ENCODE peak calls at places on chromosomes 11 and 22, in ten cellular contexts. D is tibial nerve, M is adrenal gland, O is IMR-90, V is brain microvascular endothelial cell, S is HepG2, W is HCT116, Z is left lung, G is ovary, A is kidney. E is an unnamed sample.
A peak's percentile ranks its signal among the peaks of the same experiment; 100 is the strongest.

GRCh38 chr11:120810251-120810650 is 213.7 kb upstream of the TBCEL start:
- DNase-seq in D (no peak), M (no peak), O (peak; percentile 51), V (peak; percentile 5), S (no peak), W (no peak), Z (no peak), G (no peak), A (no peak), E (no peak)

GRCh38 chr11:36672815-36673450 is 74.9 kb upstream of the RAG2 start:
- DNase-seq in D (peak; percentile 75), M (no peak), O (peak; percentile 58), V (peak; percentile 63), S (peak; percentile 55), W (peak; percentile 38), Z (no peak), G (no peak), A (no peak), E (peak; percentile 47)

GRCh38 chr11:85464283-85464682 is 162.9 kb downstream of the DLG2 start:
- DNase-seq in D (no peak), M (no peak), O (no peak), V (no peak), S (no peak), W (no peak), Z (no peak), G (no peak), A (no peak), E (no peak)

GRCh38 chr11:19164230-19164855 is 37.4 kb downstream of the CSRP3 start:
- DNase-seq in D (no peak), M (no peak), O (no peak), V (no peak), S (no peak), W (no peak), Z (no peak), G (no peak), A (no peak), E (no peak)

GRCh38 chr11:121630041-121630440 is 177.3 kb upstream of the SORL1-AS1 start:
- DNase-seq in D (no peak), M (peak; percentile 22), O (peak; percentile 93), V (peak; percentile 85), S (no peak), W (no peak), Z (no peak), G (no peak), A (no peak), E (no peak)

GRCh38 chr11:11937957-11938356 is 70.5 kb downstream of the DKK3 start:
- DNase-seq in D (no peak), M (no peak), O (peak; percentile 38), V (no peak), S (no peak), W (no peak), Z (no peak), G (no peak), A (no peak), E (no peak)

GRCh38 chr11:8788616-8789015 is 106.0 kb downstream of the RPL27A start:
- DNase-seq in D (no peak), M (no peak), O (no peak), V (no peak), S (no peak), W (no peak), Z (no peak), G (no peak), A (no peak), E (no peak)

GRCh38 chr22:46854125-46854870 is 91.8 kb downstream of the TBC1D22A start:
- DNase-seq in D (peak; percentile 56), M (peak; percentile 64), O (peak; percentile 15), V (peak; percentile 14), S (no peak), W (no peak), Z (peak; percentile 81), G (no peak), A (no peak), E (no peak)

GRCh38 chr11:74559934-74560309 is 32.5 kb upstream of the POLD3 start:
- DNase-seq in D (no peak), M (no peak), O (peak; percentile 43), V (no peak), S (no peak), W (no peak), Z (no peak), G (no peak), A (no peak), E (no peak)

GRCh38 chr22:50258361-50259292 is 2.9 kb downstream of the MAPK12 start:
- DNase-seq in D (no peak), M (no peak), O (no peak), V (no peak), S (no peak), W (no peak), Z (no peak), G (no peak), A (no peak), E (no peak)

GRCh38 chr11:97610854-97611253 is 1221.0 kb downstream of the JRKL start:
- DNase-seq in D (no peak), M (no peak), O (no peak), V (no peak), S (no peak), W (no peak), Z (no peak), G (no peak), A (no peak), E (no peak)

GRCh38 chr11:113690619-113691569 is 15.2 kb downstream of the TMPRSS5 start:
- DNase-seq in D (no peak), M (peak; percentile 80), O (peak; percentile 32), V (peak; percentile 69), S (peak; percentile 13), W (peak; percentile 76), Z (peak; percentile 53), G (no peak), A (peak; percentile 88), E (peak; percentile 78)
- TF ChIP-seq CTCF in D (peak; percentile 51), M (no peak), O (no peak), V (peak; percentile 59), S (peak; percentile 60), W (peak; percentile 94), Z (no peak), G (no peak), A (no peak), E (peak; percentile 30)

DNA sequence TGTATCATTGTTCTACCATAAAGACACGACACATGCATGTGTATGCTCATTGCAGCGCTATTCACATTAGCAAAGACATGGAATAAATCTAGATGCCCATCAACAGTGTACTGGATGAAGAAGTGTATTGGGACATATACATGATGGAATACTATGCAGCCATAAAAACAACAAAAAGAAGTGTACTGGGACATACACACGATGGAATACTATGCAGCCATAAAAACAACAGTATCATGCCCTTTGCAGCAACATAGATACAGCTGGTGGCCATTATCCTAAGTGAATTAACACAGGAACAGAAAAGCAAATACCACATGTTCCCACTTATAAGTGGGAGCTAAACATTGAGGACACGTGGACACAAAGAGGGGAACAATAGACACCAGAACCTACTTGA is 22.7 kb downstream of the ARL14EP start:
- DNase-seq in D (no peak), M (no peak), O (no peak), V (no peak), S (no peak), W (no peak), Z (no peak), G (no peak), A (no peak), E (no peak)
- H3K27ac ChIP-seq in D (no peak overlapping the region), M (no peak overlapping the region), O (no peak overlapping the region), V (no peak overlapping the region), S (no peak overlapping the region), W (no peak overlapping the region), Z (no peak overlapping the region), G (no peak overlapping the region), A (no peak overlapping the region), E (no peak overlapping the region)

GRCh38 chr11:65479184-65480145 is 19.4 kb upstream of the MALAT1 start:
- DNase-seq in D (peak; percentile 82), M (peak; percentile 57), O (peak; percentile 95), V (peak; percentile 85), S (no peak), W (no peak), Z (no peak), G (peak; percentile 69), A (peak; percentile 76), E (no peak)
- TF ChIP-seq CTCF in D (peak; percentile 48), M (no peak), O (peak; percentile 61), V (peak; percentile 72), S (peak; percentile 78), W (peak; percentile 51), Z (peak; percentile 25), G (no peak), A (peak; percentile 44), E (peak; percentile 54)

GRCh38 chr22:37050913-37051628 is 471 bp upstream of the KCTD17 start:
- DNase-seq in D (no peak), M (no peak), O (no peak), V (no peak), S (no peak), W (no peak), Z (no peak), G (no peak), A (no peak), E (no peak)
- H3K27ac ChIP-seq in D (peak overlapping the region; percentile 52), M (no peak overlapping the region), O (no peak overlapping the region), V (no peak overlapping the region), S (no peak overlapping the region), W (no peak overlapping the region), Z (peak overlapping the region; percentile 60), G (no peak overlapping the region), A (no peak overlapping the region), E (no peak overlapping the region)

DNA sequence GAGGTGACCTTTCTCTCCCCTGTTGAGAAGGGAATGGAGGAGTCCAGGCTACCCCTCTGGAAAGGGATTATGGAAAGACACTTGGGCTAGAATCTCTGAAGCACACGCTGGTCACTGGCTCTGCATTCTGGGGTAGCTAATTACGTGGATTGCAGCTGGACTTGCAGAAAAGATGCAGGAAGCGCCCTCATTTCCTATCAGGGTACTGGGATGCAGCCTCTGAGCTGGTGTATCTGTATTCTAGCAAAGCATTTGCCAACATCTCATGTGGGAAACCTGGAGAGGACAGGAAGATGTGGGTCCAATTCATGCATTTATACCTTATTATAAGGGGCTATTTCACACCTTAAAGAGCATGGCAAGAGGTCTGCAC is 44.3 kb downstream of the CD82 start:
- DNase-seq in D (no peak), M (no peak), O (no peak), V (no peak), S (no peak), W (no peak), Z (no peak), G (no peak), A (no peak), E (no peak)
- TF ChIP-seq CTCF in D (no peak), M (no peak), O (no peak), V (no peak), S (no peak), W (no peak), Z (no peak), G (no peak), A (no peak), E (no peak)

DNA sequence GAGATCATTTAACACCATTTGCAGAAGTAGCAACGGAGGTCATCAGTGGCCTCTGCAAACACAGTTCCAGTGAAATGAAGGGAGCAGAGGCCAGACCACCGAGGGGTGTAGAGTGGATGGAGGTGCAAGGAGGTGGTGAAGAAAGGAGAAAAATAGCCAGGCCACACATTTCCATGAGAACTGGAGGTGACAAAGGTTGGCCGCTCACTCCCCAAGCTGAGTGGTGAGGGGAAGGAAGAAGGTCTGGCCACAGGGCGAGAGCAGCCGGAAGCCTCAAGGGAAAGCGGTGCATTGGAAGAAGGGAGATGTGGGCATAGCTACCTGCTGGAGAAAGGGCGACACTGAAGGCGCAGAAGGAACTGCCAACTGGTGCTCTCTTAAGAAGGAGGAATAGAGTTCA is 20.1 kb upstream of the TMPRSS4 start:
- DNase-seq in D (no peak), M (no peak), O (no peak), V (no peak), S (no peak), W (no peak), Z (no peak), G (no peak), A (no peak), E (no peak)
- H3K27ac ChIP-seq in D (no peak overlapping the region), M (no peak overlapping the region), O (no peak overlapping the region), V (no peak overlapping the region), S (no peak overlapping the region), W (no peak overlapping the region), Z (no peak overlapping the region), G (no peak overlapping the region), A (no peak overlapping the region), E (no peak overlapping the region)

E was measured in foreskin keratinocyte.